ENCODE peak calls at places on chromosomes 6 and 20, in six cellular contexts. X is astrocyte of the spinal cord, L is lung, P is fibroblast of lung, V is A673, C is MM.1S. E is an unnamed sample.

GRCh38 chr20:31572042-31572700 is 32.9 kb upstream of the ID1 start:
- DNase-seq in C (peak), L (no peak), P (no peak), X (no peak), V (peak), E (no peak)

GRCh38 chr6:20197251-20197650 is 15.0 kb downstream of the MBOAT1 start:
- DNase-seq in L (no peak), C (peak), V (no peak), P (peak), X (no peak), E (no peak)

GRCh38 chr6:167668019-167668753 is 158.5 kb upstream of the AFDN start:
- DNase-seq in P (no peak), V (no peak), L (no peak), C (no peak), X (no peak), E (no peak)

GRCh38 chr6:126539022-126539421 is 199.1 kb downstream of the CENPW start:
- DNase-seq in L (no peak), V (no peak), C (no peak), X (peak), P (peak), E (peak)

GRCh38 chr6:111088668-111089003 is 1.3 kb downstream of the SLC16A10 start:
- DNase-seq in L (no peak), P (no peak), V (no peak), C (no peak), X (no peak), E (no peak)

GRCh38 chr20:18090044-18090443 is 32.3 kb upstream of the OVOL2 start:
- DNase-seq in C (no peak), X (no peak), L (no peak), V (no peak), P (no peak), E (no peak)

GRCh38 chr6:79610301-79611009 is 20.7 kb upstream of the SH3BGRL2 start:
- DNase-seq in L (no peak), V (no peak), C (no peak), X (no peak), P (peak), E (no peak)

GRCh38 chr6:169794317-169795055 is 43.1 kb downstream of the ERMARD start:
- DNase-seq in V (no peak), C (no peak), X (no peak), L (peak), P (no peak), E (no peak)

GRCh38 chr20:62590301-62591121 is 51.8 kb upstream of the SLCO4A1 start:
- DNase-seq in P (peak), X (peak), V (no peak), C (no peak), L (no peak), E (peak)

GRCh38 chr6:81787313-81788068 is 35.0 kb upstream of the TENT5A start:
- DNase-seq in X (peak), P (peak), V (no peak), C (no peak), L (no peak), E (peak)

GRCh38 chr6:131244942-131245341 is 109.7 kb downstream of the AKAP7 start:
- DNase-seq in L (no peak), X (no peak), C (no peak), P (no peak), V (no peak), E (no peak)

GRCh38 chr6:152948150-152948768 is 34.6 kb downstream of the FBXO5 start:
- DNase-seq in V (peak), C (peak), L (no peak), X (peak), P (peak), E (peak)

GRCh38 chr6:35014341-35014740 is 125.3 kb downstream of the ANKS1A start:
- DNase-seq in C (no peak), P (no peak), L (no peak), V (peak), X (no peak), E (no peak)

GRCh38 chr6:43481591-43482242 is 4.3 kb downstream of the TJAP1 start:
- DNase-seq in L (no peak), V (no peak), X (no peak), C (no peak), P (no peak), E (no peak)

GRCh38 chr6:108921547-108922331 is 73.5 kb downstream of the ARMC2 start:
- DNase-seq in P (peak), C (peak), L (no peak), X (peak), V (no peak), E (peak)

GRCh38 chr6:132461958-132462357 is 51.0 kb downstream of the STX7 start:
- DNase-seq in C (no peak), V (no peak), X (no peak), L (no peak), P (no peak), E (no peak)

GRCh38 chr6:34017106-34017805 is 128.6 kb downstream of the GRM4 start:
- DNase-seq in X (no peak), L (no peak), C (no peak), P (no peak), V (no peak), E (no peak)

GRCh38 chr6:142872376-142872775 is 72.6 kb downstream of the HIVEP2 start:
- DNase-seq in P (peak), L (no peak), V (no peak), X (peak), C (no peak), E (peak)

GRCh38 chr6:42443312-42444075 is 8.2 kb downstream of the TRERF1 start:
- DNase-seq in C (no peak), X (no peak), V (no peak), L (no peak), P (no peak), E (no peak)

GRCh38 chr6:42441661-42442081 is 10.1 kb downstream of the TRERF1 start:
- DNase-seq in X (no peak), C (no peak), P (peak), L (no peak), V (no peak), E (no peak)

GRCh38 chr6:42436825-42437224 is 14.9 kb downstream of the TRERF1 start:
- DNase-seq in L (no peak), P (peak), C (no peak), V (no peak), X (peak), E (no peak)

GRCh38 chr6:42440027-42440426 is 11.7 kb downstream of the TRERF1 start:
- DNase-seq in L (no peak), X (no peak), V (no peak), C (no peak), P (no peak), E (no peak)

DNA sequence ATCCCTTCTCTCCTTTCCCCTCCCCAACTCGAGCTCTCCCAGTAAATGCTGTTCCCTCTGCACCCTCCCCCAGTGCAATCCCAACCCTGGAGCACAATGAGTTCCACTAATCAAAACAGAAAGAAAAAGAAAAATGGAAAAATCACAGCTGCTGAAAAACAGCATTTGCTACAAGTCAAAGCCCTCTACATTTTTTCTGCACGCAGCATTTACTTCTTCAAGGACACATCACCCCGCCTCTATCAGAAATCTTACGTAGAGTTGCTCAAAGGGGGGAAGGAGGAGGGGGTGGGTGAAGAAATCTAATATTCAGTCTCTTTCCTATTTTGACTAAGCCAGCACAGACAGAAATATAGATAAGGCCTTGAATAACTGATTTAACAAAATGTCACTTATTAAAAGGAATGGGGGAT is 10.7 kb downstream of the TRERF1 start:
- DNase-seq in X (peak), V (no peak), P (peak), L (no peak), C (no peak), E (peak)
- H3K4me3 ChIP-seq in X (no peak), V (no peak), P (no peak), L (no peak), C (no peak), E (no peak)

GRCh38 chr6:75206338-75207210 is 721 bp upstream of the COL12A1 start:
- DNase-seq in P (peak), V (no peak), X (peak), L (no peak), C (no peak), E (peak)
- H3K4me3 ChIP-seq in P (peak), V (peak), X (peak), L (no peak), C (no peak), E (peak)

GRCh38 chr6:119346914-119347313 is 2.6 kb downstream of the MAN1A1 start:
- DNase-seq in P (no peak), C (no peak), L (no peak), V (no peak), X (no peak), E (no peak)
- H3K4me3 ChIP-seq in P (peak), C (peak), L (peak), V (no peak), X (peak), E (peak)

GRCh38 chr6:25008707-25009106 is 72.9 kb upstream of the RIPOR2 start:
- DNase-seq in X (no peak), C (no peak), P (no peak), L (no peak), V (no peak), E (no peak)

GRCh38 chr6:25010917-25011625 is 75.3 kb upstream of the RIPOR2 start:
- DNase-seq in C (no peak), V (no peak), X (peak), L (no peak), P (peak), E (peak)

GRCh38 chr6:25009351-25009750 is 73.6 kb upstream of the RIPOR2 start:
- DNase-seq in L (no peak), P (no peak), V (no peak), C (no peak), X (no peak), E (no peak)

GRCh38 chr6:25012657-25013056 is 76.9 kb upstream of the RIPOR2 start:
- DNase-seq in V (no peak), C (no peak), X (peak), L (no peak), P (peak), E (peak)

GRCh38 chr6:25010166-25010565 is 74.4 kb upstream of the RIPOR2 start:
- DNase-seq in V (no peak), L (no peak), P (no peak), C (no peak), X (no peak), E (no peak)
- H3K4me3 ChIP-seq in V (no peak), L (no peak), P (no peak), C (no peak), X (no peak), E (no peak)